ENCODE peak calls at places on chromosomes 16 and 17, in five cellular contexts. Y is neuronal stem cell, L is trophoblast cell, F is H9, P is IMR-90. Z is an unnamed sample.

GRCh38 chr17:72661093-72661944 is 431.2 kb downstream of the SLC39A11 start:
- DNase-seq in Y (no peak), L (peak), F (no peak), P (no peak), Z (peak)

GRCh38 chr16:72847187-72848044 is 200.5 kb downstream of the ZFHX3 start:
- DNase-seq in Y (no peak), L (no peak), F (peak), P (peak), Z (peak)

GRCh38 chr16:50810241-50810965 is 68.5 kb downstream of the CYLD start:
- DNase-seq in Y (no peak), L (no peak), F (no peak), P (no peak), Z (no peak)

GRCh38 chr16:24164402-24164801 is 91.7 kb upstream of the CACNG3 start:
- DNase-seq in Y (no peak), L (no peak), F (no peak), P (no peak), Z (no peak)

GRCh38 chr17:65984299-65984698 is 207.6 kb downstream of the CEP112 start:
- DNase-seq in Y (no peak), L (no peak), F (no peak), P (peak), Z (no peak)

GRCh38 chr16:58345574-58346354 is 46.5 kb upstream of the GINS3 start:
- DNase-seq in Y (no peak), L (no peak), F (no peak), P (no peak), Z (no peak)

GRCh38 chr17:59346341-59346740 is 14.9 kb downstream of the YPEL2 start:
- DNase-seq in Y (no peak), L (no peak), F (no peak), P (no peak), Z (no peak)

GRCh38 chr16:57093845-57094564 is 1.6 kb downstream of the CPNE2 start:
- DNase-seq in Y (no peak), L (no peak), F (no peak), P (no peak), Z (no peak)

GRCh38 chr17:15659236-15659635 is 24.9 kb downstream of the TRIM16 start:
- DNase-seq in Y (no peak), L (peak), F (no peak), P (no peak), Z (no peak)

DNA sequence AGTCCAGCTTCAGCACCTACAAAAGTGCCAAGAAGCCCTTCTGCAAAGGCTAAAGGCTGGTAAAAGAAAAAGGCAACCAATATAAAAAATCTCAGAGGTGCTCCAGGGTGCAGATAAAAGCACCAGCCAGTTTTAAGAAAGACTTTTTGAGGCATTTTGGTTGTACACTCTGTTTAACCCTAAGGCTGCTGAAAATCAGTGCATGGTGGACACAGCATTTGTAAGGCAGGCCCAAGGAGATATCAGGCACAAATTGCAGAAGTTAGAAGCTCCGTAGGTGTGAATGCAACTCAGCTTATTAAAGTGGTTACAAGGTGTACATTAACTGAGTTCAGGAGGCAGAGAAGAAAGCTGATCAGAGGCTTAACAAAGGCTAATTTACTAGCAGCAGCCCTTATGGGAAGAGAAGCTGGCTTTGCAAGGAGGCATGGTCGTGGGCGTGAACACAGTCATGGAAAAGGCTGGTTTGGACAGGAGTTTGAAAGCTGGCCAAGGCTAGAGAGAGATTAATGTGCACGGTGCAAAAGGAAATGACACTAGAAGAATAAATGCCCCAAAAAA is 21.1 kb downstream of the ACSM1 start:
- DNase-seq in Y (no peak), L (no peak), F (no peak), P (no peak), Z (no peak)
- H2BK120ac ChIP-seq in Y (no peak), L (peak), F (no peak), P (no peak), Z (no peak)

DNA sequence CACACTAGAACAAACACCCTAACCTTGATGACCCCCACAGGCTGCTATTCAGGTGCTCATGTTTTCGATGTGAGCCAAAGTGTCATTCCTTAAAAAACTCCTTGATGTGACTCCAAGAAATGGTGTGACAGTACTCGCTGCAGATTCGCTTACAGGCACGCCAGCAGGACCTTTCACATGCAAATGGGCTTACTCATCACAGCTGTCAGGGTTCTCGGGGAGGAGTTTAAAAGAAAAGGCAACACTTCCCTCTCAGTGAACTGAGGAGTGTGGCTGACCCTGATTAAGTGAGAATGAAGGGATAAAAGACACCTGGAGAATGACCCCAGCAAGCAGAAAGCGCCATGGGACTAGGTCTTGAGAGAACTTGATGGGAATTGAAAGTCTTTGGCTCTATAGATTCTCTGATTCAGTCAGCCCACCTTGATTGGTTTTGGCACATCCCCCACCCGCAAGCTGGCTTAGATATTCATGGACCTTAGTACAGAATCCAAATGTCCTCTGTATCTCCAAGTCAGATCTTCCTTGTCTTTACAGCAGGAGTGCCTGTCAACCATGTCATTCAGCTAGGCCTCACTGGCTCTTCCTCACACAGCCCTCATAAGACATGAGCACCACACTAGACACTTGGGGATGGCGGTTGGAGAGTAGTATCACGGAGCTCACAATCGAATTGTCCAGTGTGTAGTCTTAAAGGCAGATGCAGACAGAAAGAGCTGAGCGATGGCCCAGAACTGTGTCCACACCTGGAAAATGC is 82.6 kb downstream of the HIC1 start:
- DNase-seq in Y (peak), L (peak), F (peak), P (peak), Z (peak)
- H2BK120ac ChIP-seq in Y (no peak), L (no peak), F (no peak), P (peak), Z (no peak)

DNA sequence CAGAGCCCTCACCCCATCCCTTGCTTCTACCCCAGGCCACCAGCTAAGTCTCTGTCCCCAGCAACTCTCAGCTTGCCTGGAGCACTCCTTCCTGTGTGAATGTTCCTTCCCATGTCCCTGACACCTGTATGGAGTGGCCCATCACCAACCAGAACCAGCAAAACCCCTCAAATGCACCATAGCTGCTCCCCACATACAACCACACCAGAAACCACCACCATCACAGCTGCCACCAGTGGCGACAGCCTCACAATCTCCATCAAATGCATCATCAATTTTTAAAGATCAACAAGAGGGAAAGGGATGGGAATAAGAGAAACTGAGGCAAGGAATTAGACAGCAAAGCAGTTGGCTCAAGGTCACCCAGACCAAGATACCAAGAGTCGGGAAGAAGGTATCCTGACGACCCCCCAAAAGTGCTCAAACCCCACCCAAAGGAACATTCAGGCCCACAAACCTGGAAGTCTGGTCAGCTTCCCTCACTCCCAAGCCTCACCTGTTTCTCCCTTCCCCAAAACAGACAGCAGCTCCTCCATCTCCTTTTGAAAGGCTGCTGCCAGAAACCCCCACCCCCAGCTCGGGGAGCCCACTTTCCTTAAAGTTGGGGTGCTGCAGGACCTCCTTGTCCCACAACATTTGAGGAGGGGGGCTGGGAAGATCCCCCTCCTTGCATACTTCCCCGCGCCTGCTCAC is 1.8 kb downstream of the SRCIN1 start:
- DNase-seq in Y (no peak), L (no peak), F (no peak), P (no peak), Z (no peak)
- H2BK120ac ChIP-seq in Y (peak), L (no peak), F (no peak), P (no peak), Z (no peak)

GRCh38 chr16:29678691-29679267 is at the start of gene QPRT:
- DNase-seq in Y (peak), L (peak), F (peak), P (peak), Z (peak)
- H2BK120ac ChIP-seq in Y (peak), L (peak), F (peak), P (peak), Z (peak)

DNA sequence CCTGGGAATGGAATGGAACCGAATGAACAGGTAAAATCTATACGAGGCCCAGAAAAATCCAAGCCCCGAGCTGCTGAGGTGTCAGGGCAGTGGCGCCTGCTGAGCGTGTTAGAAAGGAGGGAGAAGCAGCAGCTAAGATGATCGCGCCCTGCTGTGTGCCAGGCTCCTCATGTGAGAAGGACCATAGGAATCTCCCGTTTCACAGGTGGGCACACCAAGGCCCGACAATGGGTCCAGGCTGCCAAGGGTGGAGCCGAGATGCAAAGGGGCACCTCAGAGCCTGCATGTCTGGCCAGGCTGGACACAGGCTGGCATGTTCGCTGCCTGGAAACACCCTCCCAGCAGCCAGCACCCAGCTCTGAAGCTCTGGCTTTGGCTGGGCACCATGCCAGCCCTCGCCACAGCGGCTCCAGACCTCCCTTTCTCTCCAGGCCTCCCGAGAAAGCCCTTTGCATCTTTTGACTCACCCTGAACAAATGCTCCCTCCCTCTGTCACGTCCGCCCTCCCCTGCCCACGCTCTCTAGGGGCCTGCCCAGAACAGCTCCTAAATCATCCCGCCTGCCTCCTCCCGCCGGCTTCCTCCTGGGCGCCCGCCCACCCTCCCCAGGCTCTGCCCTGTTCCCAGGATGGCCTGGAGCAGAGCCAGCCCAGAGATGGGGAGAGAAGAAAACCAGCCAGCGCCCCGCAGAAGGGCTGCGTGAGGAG is 217.8 kb upstream of the GSE1 start:
- DNase-seq in Y (no peak), L (peak), F (no peak), P (peak), Z (no peak)
- H2BK120ac ChIP-seq in Y (peak), L (no peak), F (no peak), P (peak), Z (no peak)

DNA sequence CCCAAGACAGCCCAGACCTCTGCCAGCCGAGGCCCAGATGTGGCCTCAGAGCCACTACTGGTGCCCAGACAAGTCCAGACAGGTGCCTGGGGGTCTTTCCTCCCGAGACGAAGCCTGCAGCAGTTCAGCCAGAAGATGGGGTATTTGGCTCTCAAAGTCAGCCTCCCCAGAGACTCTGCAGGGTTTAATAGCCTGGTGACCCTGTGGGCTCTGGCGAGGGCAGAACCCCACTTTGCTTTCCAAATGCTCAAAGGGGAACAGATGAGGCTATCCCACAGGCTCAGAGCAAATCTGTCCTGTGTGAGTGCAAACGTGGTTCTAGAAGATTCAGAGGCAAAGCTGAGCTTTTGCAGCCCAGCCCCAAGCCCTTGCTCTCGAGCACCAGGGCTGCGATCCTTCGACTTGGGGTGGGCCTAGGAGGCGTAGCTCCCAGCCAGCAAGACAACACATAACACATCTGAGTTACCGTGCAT is 236.0 kb downstream of the MRTFB start:
- DNase-seq in Y (no peak), L (no peak), F (no peak), P (no peak), Z (peak)
- H2BK120ac ChIP-seq in Y (no peak), L (peak), F (no peak), P (no peak), Z (no peak)

GRCh38 chr17:48995871-48996695 is 1.1 kb upstream of the IGF2BP1 start:
- DNase-seq in Y (peak), L (no peak), F (peak), P (no peak), Z (peak)
- H2BK120ac ChIP-seq in Y (peak), L (peak), F (peak), P (peak), Z (peak)

Z was measured in mesendoderm.